ENCODE peak calls at places on chromosomes 4 and X, in four cellular contexts. One of them, this sample, is unnamed.
A peak's percentile ranks its signal among the peaks of the same experiment; 100 is the strongest.

GRCh38 chr4:72899621-72900020 is 169.9 kb downstream of the COX18 start:
- DNase-seq in left colon: no peak
- DNase-seq in MM.1S: no peak
- DNase-seq in WERI-Rb-1: no peak
- DNase-seq in this sample: no peak

GRCh38 chr4:8331567-8331955 is 62.0 kb downstream of the HTRA3 start:
- DNase-seq in left colon: no peak
- DNase-seq in MM.1S: no peak
- DNase-seq in WERI-Rb-1: peak; percentile 0
- DNase-seq in this sample: no peak

GRCh38 chrX:128622296-128622695 is 570.1 kb upstream of the ACTRT1 start:
- DNase-seq in left colon: no peak
- DNase-seq in MM.1S: no peak
- DNase-seq in WERI-Rb-1: no peak
- DNase-seq in this sample: no peak

GRCh38 chr4:148542922-148543623 is 100.9 kb upstream of the NR3C2 start:
- DNase-seq in MM.1S: no peak
- DNase-seq in WERI-Rb-1: no peak
- DNase-seq in left colon: no peak
- DNase-seq in this sample: no peak

GRCh38 chrX:132501606-132502005 is 12.8 kb upstream of the MBNL3 start:
- DNase-seq in MM.1S: no peak
- DNase-seq in left colon: no peak
- DNase-seq in WERI-Rb-1: no peak
- DNase-seq in this sample: no peak

GRCh38 chrX:12999422-12999821 is 24.5 kb downstream of the TMSB4X start:
- DNase-seq in MM.1S: peak; percentile 71
- DNase-seq in WERI-Rb-1: no peak
- DNase-seq in left colon: no peak
- DNase-seq in this sample: no peak

GRCh38 chrX:97539970-97540519 is 656.3 kb downstream of the RPA4 start:
- DNase-seq in MM.1S: no peak
- DNase-seq in WERI-Rb-1: no peak
- DNase-seq in left colon: no peak
- DNase-seq in this sample: no peak

GRCh38 chrX:13051529-13052172 is 7.2 kb upstream of the FAM9C start:
- DNase-seq in WERI-Rb-1: no peak
- DNase-seq in MM.1S: no peak
- DNase-seq in left colon: no peak
- DNase-seq in this sample: peak; percentile 24

GRCh38 chrX:117274943-117275342 is 812.2 kb upstream of the CT83 start:
- DNase-seq in MM.1S: no peak
- DNase-seq in left colon: no peak
- DNase-seq in WERI-Rb-1: no peak
- DNase-seq in this sample: no peak

GRCh38 chr4:827209-828081 is 1.5 kb upstream of the CPLX1 start:
- DNase-seq in WERI-Rb-1: peak; percentile 75
- DNase-seq in MM.1S: no peak
- DNase-seq in left colon: peak; percentile 19
- DNase-seq in this sample: no peak

GRCh38 chr4:41102360-41103092 is 111.8 kb downstream of the APBB2 start:
- DNase-seq in left colon: no peak
- DNase-seq in MM.1S: no peak
- DNase-seq in WERI-Rb-1: no peak
- DNase-seq in this sample: no peak

GRCh38 chrX:23742174-23742692 is 843 bp downstream of the ACOT9 start:
- DNase-seq in WERI-Rb-1: peak; percentile 20
- DNase-seq in MM.1S: peak; percentile 10
- DNase-seq in left colon: peak; percentile 40
- DNase-seq in this sample: peak; percentile 80

GRCh38 chr4:150217804-150218203 is 139.6 kb downstream of the DCLK2 start:
- DNase-seq in MM.1S: no peak
- DNase-seq in WERI-Rb-1: no peak
- DNase-seq in left colon: no peak
- DNase-seq in this sample: no peak

GRCh38 chr4:54231419-54232150 is 2.5 kb downstream of the PDGFRA start:
- DNase-seq in left colon: no peak
- DNase-seq in WERI-Rb-1: no peak
- DNase-seq in MM.1S: no peak
- DNase-seq in this sample: peak; percentile 72

GRCh38 chr4:7419961-7420660 is 14.6 kb downstream of the PSAPL1 start:
- DNase-seq in MM.1S: no peak
- DNase-seq in left colon: peak; percentile 2
- DNase-seq in WERI-Rb-1: peak; percentile 4
- DNase-seq in this sample: no peak